ENCODE peak calls at places on chromosomes 7 and 10, in five cellular contexts. One of them, this sample, is unnamed.

GRCh38 chr7:138892808-138893207 is 88.4 kb downstream of the KIAA1549 start:
- DNase-seq in ovary: no peak
- DNase-seq in skeletal muscle cell: no peak
- DNase-seq in substantia nigra: no peak
- DNase-seq in left ventricle myocardium superior: no peak
- DNase-seq in this sample: no peak

GRCh38 chr10:128880221-128880620 is 586.8 kb upstream of the MGMT start:
- DNase-seq in ovary: no peak
- DNase-seq in skeletal muscle cell: no peak
- DNase-seq in substantia nigra: no peak
- DNase-seq in left ventricle myocardium superior: no peak
- DNase-seq in this sample: no peak

GRCh38 chr10:132522521-132523411 is 14.8 kb upstream of the INPP5A start:
- DNase-seq in ovary: no peak
- DNase-seq in skeletal muscle cell: no peak
- DNase-seq in substantia nigra: no peak
- DNase-seq in left ventricle myocardium superior: peak; percentile 23
- DNase-seq in this sample: peak; percentile 43

GRCh38 chr7:139749545-139749944 is 28.3 kb downstream of the HIPK2 start:
- DNase-seq in ovary: no peak
- DNase-seq in skeletal muscle cell: no peak
- DNase-seq in substantia nigra: no peak
- DNase-seq in left ventricle myocardium superior: no peak
- DNase-seq in this sample: no peak

GRCh38 chr10:67259319-67259929 is 333.6 kb downstream of the LRRTM3 start:
- DNase-seq in ovary: no peak
- DNase-seq in skeletal muscle cell: no peak
- DNase-seq in substantia nigra: no peak
- DNase-seq in left ventricle myocardium superior: no peak
- DNase-seq in this sample: no peak

GRCh38 chr10:89513206-89513605 is 22.2 kb downstream of the SLC16A12 start:
- DNase-seq in ovary: no peak
- DNase-seq in skeletal muscle cell: no peak
- DNase-seq in substantia nigra: no peak
- DNase-seq in left ventricle myocardium superior: no peak
- DNase-seq in this sample: no peak

GRCh38 chr7:70325509-70326101 is 727.3 kb downstream of the AUTS2 start:
- DNase-seq in ovary: no peak
- DNase-seq in skeletal muscle cell: peak; percentile 51
- DNase-seq in substantia nigra: no peak
- DNase-seq in left ventricle myocardium superior: no peak
- DNase-seq in this sample: no peak

GRCh38 chr10:114487815-114488536 is 83.7 kb upstream of the AFAP1L2 start:
- DNase-seq in ovary: no peak
- DNase-seq in skeletal muscle cell: no peak
- DNase-seq in substantia nigra: no peak
- DNase-seq in left ventricle myocardium superior: no peak
- DNase-seq in this sample: no peak